ENCODE peak calls at places on chromosome 16, in five cellular contexts. One of them, this sample, is unnamed.

GRCh38 chr16:8714143-8714542 is 39.7 kb downstream of the ABAT start:
- DNase-seq in breast epithelium: no peak
- DNase-seq in HCT116: no peak
- DNase-seq in GM23338: peak
- DNase-seq in sigmoid colon: no peak
- DNase-seq in this sample: no peak

GRCh38 chr16:57747996-57748395 is 12.4 kb downstream of the KATNB1 start:
- DNase-seq in GM23338: no peak
- DNase-seq in sigmoid colon: no peak
- DNase-seq in HCT116: no peak
- DNase-seq in breast epithelium: no peak
- DNase-seq in this sample: no peak

GRCh38 chr16:75378616-75379015 is 54.7 kb downstream of the CFDP1 start:
- DNase-seq in GM23338: no peak
- DNase-seq in breast epithelium: no peak
- DNase-seq in sigmoid colon: no peak
- DNase-seq in HCT116: no peak
- DNase-seq in this sample: no peak

GRCh38 chr16:30934827-30935557 is 11.6 kb downstream of the FBXL19 start:
- DNase-seq in breast epithelium: no peak
- DNase-seq in sigmoid colon: no peak
- DNase-seq in HCT116: no peak
- DNase-seq in GM23338: peak
- DNase-seq in this sample: no peak

GRCh38 chr16:66335704-66336329 is 30.7 kb upstream of the CDH5 start:
- DNase-seq in HCT116: no peak
- DNase-seq in sigmoid colon: no peak
- DNase-seq in GM23338: no peak
- DNase-seq in breast epithelium: no peak
- DNase-seq in this sample: no peak

GRCh38 chr16:73170587-73170986 is 122.7 kb upstream of the ZFHX3 start:
- DNase-seq in HCT116: no peak
- DNase-seq in sigmoid colon: no peak
- DNase-seq in breast epithelium: no peak
- DNase-seq in GM23338: no peak
- DNase-seq in this sample: no peak

GRCh38 chr16:68113765-68114240 is 28.6 kb downstream of the NFATC3 start:
- DNase-seq in sigmoid colon: no peak
- DNase-seq in HCT116: no peak
- DNase-seq in GM23338: no peak
- DNase-seq in breast epithelium: no peak
- DNase-seq in this sample: no peak

GRCh38 chr16:20073203-20074088 is at the start of gene GPR139:
- DNase-seq in breast epithelium: no peak
- DNase-seq in GM23338: peak
- DNase-seq in sigmoid colon: no peak
- DNase-seq in HCT116: no peak
- DNase-seq in this sample: no peak

GRCh38 chr16:89422905-89423630 is 67.3 kb downstream of the ANKRD11 start:
- DNase-seq in breast epithelium: no peak
- DNase-seq in GM23338: peak
- DNase-seq in sigmoid colon: no peak
- DNase-seq in HCT116: no peak
- DNase-seq in this sample: no peak

GRCh38 chr16:14007460-14007859 is 63.7 kb upstream of the MRTFB start:
- DNase-seq in sigmoid colon: no peak
- DNase-seq in breast epithelium: no peak
- DNase-seq in HCT116: no peak
- DNase-seq in GM23338: no peak
- DNase-seq in this sample: no peak

GRCh38 chr16:18958621-18959578 is 24.8 kb upstream of the TMC7 start:
- DNase-seq in sigmoid colon: no peak
- DNase-seq in GM23338: no peak
- DNase-seq in HCT116: no peak
- DNase-seq in breast epithelium: no peak
- DNase-seq in this sample: no peak

GRCh38 chr16:4081035-4081434 is 35.2 kb downstream of the ADCY9 start:
- DNase-seq in HCT116: no peak
- DNase-seq in breast epithelium: no peak
- DNase-seq in sigmoid colon: no peak
- DNase-seq in GM23338: no peak
- DNase-seq in this sample: no peak

GRCh38 chr16:54282202-54282922 is 4.2 kb downstream of the IRX3 start:
- DNase-seq in sigmoid colon: no peak
- DNase-seq in breast epithelium: peak
- DNase-seq in GM23338: peak
- DNase-seq in HCT116: peak
- DNase-seq in this sample: peak

GRCh38 chr16:2186505-2186904 is 9.9 kb downstream of the CASKIN1 start:
- DNase-seq in breast epithelium: no peak
- DNase-seq in GM23338: no peak
- DNase-seq in sigmoid colon: no peak
- DNase-seq in HCT116: no peak
- DNase-seq in this sample: no peak

GRCh38 chr16:52450906-52451305 is 96.0 kb downstream of the TOX3 start:
- DNase-seq in HCT116: no peak
- DNase-seq in breast epithelium: no peak
- DNase-seq in GM23338: no peak
- DNase-seq in sigmoid colon: no peak
- DNase-seq in this sample: no peak

GRCh38 chr16:12296406-12296805 is 319.9 kb downstream of the SNX29 start:
- DNase-seq in breast epithelium: no peak
- DNase-seq in HCT116: no peak
- DNase-seq in GM23338: no peak
- DNase-seq in sigmoid colon: no peak
- DNase-seq in this sample: no peak

GRCh38 chr16:69195371-69196029 is 8.5 kb downstream of the SNTB2 start:
- DNase-seq in sigmoid colon: no peak
- DNase-seq in GM23338: no peak
- DNase-seq in HCT116: no peak
- DNase-seq in breast epithelium: no peak
- DNase-seq in this sample: no peak

GRCh38 chr16:54694651-54695050 is 236.0 kb upstream of the IRX5 start:
- DNase-seq in breast epithelium: no peak
- DNase-seq in sigmoid colon: no peak
- DNase-seq in HCT116: no peak
- DNase-seq in GM23338: no peak
- DNase-seq in this sample: no peak

GRCh38 chr16:59296002-59296401 is 561.9 kb upstream of the GOT2 start:
- DNase-seq in sigmoid colon: no peak
- DNase-seq in breast epithelium: no peak
- DNase-seq in GM23338: peak
- DNase-seq in HCT116: no peak
- DNase-seq in this sample: no peak

GRCh38 chr16:20911361-20911760 is 10.8 kb downstream of the LYRM1 start:
- DNase-seq in GM23338: no peak
- DNase-seq in HCT116: no peak
- DNase-seq in sigmoid colon: no peak
- DNase-seq in breast epithelium: no peak
- DNase-seq in this sample: no peak

GRCh38 chr16:47777191-47777590 is 316.1 kb downstream of the PHKB start:
- DNase-seq in HCT116: no peak
- DNase-seq in breast epithelium: no peak
- DNase-seq in GM23338: no peak
- DNase-seq in sigmoid colon: no peak
- DNase-seq in this sample: no peak

GRCh38 chr16:30658731-30659506 is 688 bp downstream of the FBRS start:
- DNase-seq in sigmoid colon: peak
- DNase-seq in breast epithelium: no peak
- DNase-seq in HCT116: peak
- DNase-seq in GM23338: peak
- DNase-seq in this sample: peak

GRCh38 chr16:85808926-85809325 is 9.4 kb downstream of the COX4I1 start:
- DNase-seq in sigmoid colon: no peak
- DNase-seq in HCT116: no peak
- DNase-seq in breast epithelium: peak
- DNase-seq in GM23338: no peak
- DNase-seq in this sample: no peak

GRCh38 chr16:85806539-85806938 is 7.0 kb downstream of the COX4I1 start:
- DNase-seq in GM23338: no peak
- DNase-seq in breast epithelium: peak
- DNase-seq in HCT116: no peak
- DNase-seq in sigmoid colon: no peak
- DNase-seq in this sample: no peak

GRCh38 chr16:85803570-85803969 is 4.1 kb downstream of the COX4I1 start:
- DNase-seq in sigmoid colon: no peak
- DNase-seq in GM23338: no peak
- DNase-seq in breast epithelium: no peak
- DNase-seq in HCT116: no peak
- DNase-seq in this sample: no peak

GRCh38 chr16:85809645-85810044 is 10.2 kb downstream of the COX4I1 start:
- DNase-seq in GM23338: no peak
- DNase-seq in breast epithelium: peak
- DNase-seq in sigmoid colon: no peak
- DNase-seq in HCT116: no peak
- DNase-seq in this sample: no peak

GRCh38 chr16:85805442-85806045 is 6.0 kb downstream of the COX4I1 start:
- DNase-seq in sigmoid colon: no peak
- DNase-seq in GM23338: no peak
- DNase-seq in HCT116: no peak
- DNase-seq in breast epithelium: peak
- DNase-seq in this sample: no peak
- TF ChIP-seq POLR2AphosphoS5 in sigmoid colon: no peak
- TF ChIP-seq POLR2AphosphoS5 in GM23338: no peak
- TF ChIP-seq POLR2AphosphoS5 in HCT116: no peak
- TF ChIP-seq POLR2AphosphoS5 in breast epithelium: no peak
- TF ChIP-seq POLR2AphosphoS5 in this sample: no peak

GRCh38 chr16:78390070-78390469 is 290.6 kb downstream of the WWOX start:
- DNase-seq in HCT116: no peak
- DNase-seq in sigmoid colon: no peak
- DNase-seq in GM23338: no peak
- DNase-seq in breast epithelium: no peak
- DNase-seq in this sample: no peak
- TF ChIP-seq POLR2AphosphoS5 in HCT116: no peak
- TF ChIP-seq POLR2AphosphoS5 in sigmoid colon: peak
- TF ChIP-seq POLR2AphosphoS5 in GM23338: no peak
- TF ChIP-seq POLR2AphosphoS5 in breast epithelium: no peak
- TF ChIP-seq POLR2AphosphoS5 in this sample: no peak

GRCh38 chr16:674968-675883 is at the start of gene RHBDL1:
- DNase-seq in HCT116: no peak
- DNase-seq in GM23338: peak
- DNase-seq in breast epithelium: no peak
- DNase-seq in sigmoid colon: no peak
- DNase-seq in this sample: no peak

GRCh38 chr16:677306-678190 is 2.1 kb downstream of the RHBDL1 start:
- DNase-seq in GM23338: peak
- DNase-seq in HCT116: no peak
- DNase-seq in sigmoid colon: no peak
- DNase-seq in breast epithelium: no peak
- DNase-seq in this sample: no peak

GRCh38 chr16:676565-677297 is 1.3 kb downstream of the RHBDL1 start:
- DNase-seq in sigmoid colon: no peak
- DNase-seq in breast epithelium: no peak
- DNase-seq in HCT116: no peak
- DNase-seq in GM23338: peak
- DNase-seq in this sample: peak

GRCh38 chr16:674214-674881 is 1.1 kb upstream of the RHBDL1 start:
- DNase-seq in HCT116: no peak
- DNase-seq in GM23338: no peak
- DNase-seq in breast epithelium: no peak
- DNase-seq in sigmoid colon: no peak
- DNase-seq in this sample: no peak

GRCh38 chr16:675884-676564 is 553 bp downstream of the RHBDL1 start:
- DNase-seq in sigmoid colon: no peak
- DNase-seq in GM23338: peak
- DNase-seq in HCT116: no peak
- DNase-seq in breast epithelium: no peak
- DNase-seq in this sample: no peak
- TF ChIP-seq POLR2AphosphoS5 in sigmoid colon: no peak
- TF ChIP-seq POLR2AphosphoS5 in GM23338: no peak
- TF ChIP-seq POLR2AphosphoS5 in HCT116: no peak
- TF ChIP-seq POLR2AphosphoS5 in breast epithelium: no peak
- TF ChIP-seq POLR2AphosphoS5 in this sample: no peak

DNA sequence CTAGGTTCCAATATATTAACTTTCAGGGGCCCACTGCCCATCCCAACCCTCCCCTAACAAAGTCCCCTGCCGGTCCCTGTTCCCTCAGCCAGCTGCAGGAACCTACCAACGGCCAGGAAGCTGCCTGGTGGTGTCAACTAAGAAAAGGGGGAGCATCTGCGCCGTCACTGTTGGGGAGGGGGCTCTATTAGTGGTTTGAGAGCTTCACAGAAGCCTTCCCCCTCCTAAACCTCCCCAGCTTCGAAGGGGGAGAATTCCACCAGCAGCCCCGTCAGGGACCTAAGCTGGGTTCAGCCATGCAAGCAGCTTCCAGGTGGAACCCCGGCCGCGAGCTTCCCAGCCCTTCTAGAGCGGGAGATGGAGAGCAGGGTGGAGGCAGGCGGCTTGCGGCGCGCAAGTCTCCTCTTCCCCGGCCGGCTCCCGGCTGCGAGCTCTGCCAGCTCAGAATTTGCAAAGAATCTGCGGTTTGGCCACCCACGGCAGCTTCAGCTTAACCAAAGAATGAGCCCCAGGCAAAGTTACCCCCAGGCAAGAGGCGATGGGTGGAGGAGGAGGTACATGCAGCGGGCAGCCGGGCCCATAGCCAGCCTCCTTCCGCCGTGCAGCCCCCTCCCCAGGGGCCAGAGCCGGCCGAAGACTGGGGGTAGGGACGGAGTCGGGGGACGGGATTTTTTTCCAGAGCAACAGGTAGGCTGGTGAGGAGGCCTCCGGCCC is 33.7 kb downstream of the DDX19A start:
- DNase-seq in sigmoid colon: peak
- DNase-seq in GM23338: peak
- DNase-seq in breast epithelium: peak
- DNase-seq in HCT116: no peak
- DNase-seq in this sample: peak
- TF ChIP-seq POLR2AphosphoS5 in sigmoid colon: no peak
- TF ChIP-seq POLR2AphosphoS5 in GM23338: peak
- TF ChIP-seq POLR2AphosphoS5 in breast epithelium: peak
- TF ChIP-seq POLR2AphosphoS5 in HCT116: no peak
- TF ChIP-seq POLR2AphosphoS5 in this sample: no peak

GRCh38 chr16:84828322-84828721 is 8.5 kb downstream of the CRISPLD2 start:
- DNase-seq in HCT116: no peak
- DNase-seq in GM23338: no peak
- DNase-seq in sigmoid colon: no peak
- DNase-seq in breast epithelium: no peak
- DNase-seq in this sample: no peak
- TF ChIP-seq POLR2AphosphoS5 in HCT116: no peak
- TF ChIP-seq POLR2AphosphoS5 in GM23338: no peak
- TF ChIP-seq POLR2AphosphoS5 in sigmoid colon: no peak
- TF ChIP-seq POLR2AphosphoS5 in breast epithelium: no peak
- TF ChIP-seq POLR2AphosphoS5 in this sample: no peak

GRCh38 chr16:23327836-23328235 is 25.7 kb downstream of the SCNN1B start:
- DNase-seq in breast epithelium: no peak
- DNase-seq in sigmoid colon: no peak
- DNase-seq in GM23338: no peak
- DNase-seq in HCT116: no peak
- DNase-seq in this sample: no peak
- TF ChIP-seq POLR2AphosphoS5 in breast epithelium: no peak
- TF ChIP-seq POLR2AphosphoS5 in sigmoid colon: no peak
- TF ChIP-seq POLR2AphosphoS5 in GM23338: no peak
- TF ChIP-seq POLR2AphosphoS5 in HCT116: no peak
- TF ChIP-seq POLR2AphosphoS5 in this sample: no peak